ENCODE peak calls at places on chromosome 1, in four cellular contexts. J, D, G and X are unnamed samples.

GRCh38 chr1:201783067-201783466 is 45.9 kb upstream of the IPO9 start:
- DNase-seq in D (no peak), J (no peak), G (no peak), X (no peak)

GRCh38 chr1:84303154-84303830 is 1.8 kb downstream of the SAMD13 start:
- DNase-seq in D (no peak), J (no peak), G (no peak), X (no peak)

GRCh38 chr1:95332754-95333153 is 98.7 kb downstream of the RWDD3 start:
- DNase-seq in J (no peak), D (no peak), G (no peak), X (no peak)

GRCh38 chr1:116311756-116312691 is 61.0 kb upstream of the ATP1A1 start:
- DNase-seq in G (no peak), D (no peak), J (peak), X (no peak)

GRCh38 chr1:176241385-176242015 is 34.4 kb upstream of the COP1 start:
- DNase-seq in D (no peak), G (no peak), J (no peak), X (peak)

GRCh38 chr1:172764378-172764777 is 105.5 kb downstream of the FASLG start:
- DNase-seq in G (no peak), D (peak), J (no peak), X (no peak)

GRCh38 chr1:42037586-42037985 is 115.6 kb upstream of the GUCA2B start:
- DNase-seq in J (no peak), D (no peak), G (no peak), X (no peak)

GRCh38 chr1:96966536-96967138 is 245.1 kb downstream of the PTBP2 start:
- DNase-seq in J (peak), D (peak), G (peak), X (peak)